ENCODE peak calls at places on chromosomes 7 and 10, in ten cellular contexts. B is cardiac fibroblast, O is ovary, K is neuronal stem cell, Z is fibroblast of lung, R is SK-N-MC, H is H7, I is dorsolateral prefrontal cortex, S is A549, N is sigmoid colon. C is an unnamed sample.

GRCh38 chr7:113561446-113561845 is 357.4 kb downstream of the PPP1R3A start:
- DNase-seq in R (peak; percentile 24), K (no peak), S (no peak), O (no peak), N (no peak), I (no peak), B (peak; percentile 32), H (no peak), Z (peak; percentile 27), C (no peak)

GRCh38 chr10:47364366-47364765 is 16.2 kb downstream of the RBP3 start:
- DNase-seq in R (no peak), N (no peak), I (no peak), O (no peak), Z (no peak), H (no peak), B (no peak), S (no peak), K (no peak), C (peak; percentile 46)

GRCh38 chr7:95264225-95264927 is 60.0 kb downstream of the PON1 start:
- DNase-seq in H (no peak), N (no peak), K (no peak), Z (peak; percentile 80), I (no peak), S (peak; percentile 96), R (no peak), O (no peak), B (peak; percentile 81), C (no peak)

GRCh38 chr10:24872790-24873182 is 79.6 kb downstream of the PRTFDC1 start:
- DNase-seq in H (no peak), Z (no peak), N (no peak), O (no peak), B (no peak), I (no peak), S (no peak), R (no peak), K (no peak), C (no peak)

GRCh38 chr10:25384618-25385017 is 209.8 kb downstream of the GPR158 start:
- DNase-seq in B (no peak), O (no peak), S (no peak), H (no peak), K (no peak), R (no peak), Z (no peak), N (no peak), I (no peak), C (no peak)

GRCh38 chr7:149854611-149855367 is 16.6 kb downstream of the ZNF862 start:
- DNase-seq in O (peak; percentile 69), Z (peak; percentile 51), I (peak; percentile 9), R (no peak), B (peak; percentile 48), S (no peak), N (peak; percentile 86), K (no peak), H (peak; percentile 78), C (peak; percentile 74)

GRCh38 chr10:58963101-58963534 is 213.3 kb upstream of the PHYHIPL start:
- DNase-seq in S (peak; percentile 21), Z (no peak), I (peak; percentile 36), B (no peak), H (no peak), N (no peak), O (no peak), K (peak; percentile 17), R (no peak), C (no peak)

GRCh38 chr7:158587425-158588084 is at the start of gene PTPRN2:
- DNase-seq in R (no peak), Z (peak; percentile 54), N (peak; percentile 70), B (peak; percentile 76), O (peak; percentile 82), I (peak; percentile 56), S (peak; percentile 47), K (peak; percentile 71), H (peak; percentile 99), C (peak; percentile 61)

GRCh38 chr7:33909312-33909711 is 4.0 kb downstream of the BMPER start:
- DNase-seq in I (no peak), R (no peak), B (no peak), S (peak; percentile 5), Z (peak; percentile 45), N (no peak), H (no peak), K (no peak), O (no peak), C (no peak)

GRCh38 chr10:43854042-43854441 is 205.4 kb upstream of the ZNF32 start:
- DNase-seq in R (no peak), H (no peak), O (no peak), N (no peak), I (no peak), S (no peak), K (no peak), B (no peak), Z (peak; percentile 40), C (no peak)

GRCh38 chr10:27744478-27745379 is 890 bp downstream of the MKX start:
- DNase-seq in R (no peak), Z (peak; percentile 38), K (no peak), N (peak; percentile 72), I (peak; percentile 34), H (peak; percentile 72), S (peak; percentile 33), O (peak; percentile 75), B (peak; percentile 22), C (peak; percentile 17)

GRCh38 chr10:27747096-27747451 is 1.5 kb upstream of the MKX start:
- DNase-seq in R (no peak), I (no peak), B (no peak), Z (peak; percentile 22), H (peak; percentile 41), N (no peak), S (peak; percentile 14), O (no peak), K (no peak), C (no peak)

GRCh38 chr10:27745380-27745718 is 270 bp downstream of the MKX start:
- DNase-seq in I (no peak), K (no peak), Z (no peak), O (no peak), S (no peak), N (peak; percentile 65), B (no peak), R (no peak), H (peak; percentile 80), C (no peak)

GRCh38 chr10:27746364-27747095 is 911 bp upstream of the MKX start:
- DNase-seq in R (no peak), O (no peak), N (no peak), K (no peak), B (no peak), I (no peak), H (peak; percentile 45), Z (no peak), S (peak; percentile 15), C (no peak)

GRCh38 chr10:27745719-27746363 is at the start of gene MKX:
- DNase-seq in N (peak; percentile 87), I (peak; percentile 39), H (peak; percentile 82), B (no peak), K (peak; percentile 84), S (peak; percentile 31), R (no peak), Z (peak; percentile 65), O (peak; percentile 87), C (no peak)
- H3K4me3 ChIP-seq in N (peak within 1 kb of the TSS; percentile 77), I (peak within 1 kb of the TSS; percentile 75), H (peak within 1 kb of the TSS; percentile 69), B (no peak within 1 kb of the TSS), K (peak within 1 kb of the TSS; percentile 76), S (peak within 1 kb of the TSS; percentile 64), R (peak within 1 kb of the TSS; percentile 82), Z (no peak within 1 kb of the TSS), O (peak within 1 kb of the TSS; percentile 75), C (peak within 1 kb of the TSS; percentile 1)

GRCh38 chr7:2523941-2524807 is 4.6 kb downstream of the LFNG start:
- DNase-seq in N (no peak), Z (no peak), O (no peak), H (peak; percentile 90), I (peak; percentile 91), R (no peak), K (peak; percentile 91), B (peak; percentile 57), S (peak; percentile 66), C (peak; percentile 98)
- H3K4me3 ChIP-seq in N (peak overlapping the region; percentile 57), Z (no peak overlapping the region), O (no peak overlapping the region), H (no peak overlapping the region), I (peak overlapping the region; percentile 68), R (no peak overlapping the region), K (peak overlapping the region; percentile 96), B (peak overlapping the region; percentile 4), S (peak overlapping the region; percentile 25), C (no peak overlapping the region)

GRCh38 chr10:74056081-74056818 is 58.3 kb downstream of the VCL start:
- DNase-seq in O (no peak), S (peak; percentile 64), B (peak; percentile 81), Z (peak; percentile 72), H (no peak), N (no peak), I (no peak), R (no peak), K (no peak), C (peak; percentile 52)

GRCh38 chr10:74055383-74056065 is 57.6 kb downstream of the VCL start:
- DNase-seq in N (no peak), S (no peak), B (no peak), Z (no peak), O (no peak), R (no peak), K (no peak), H (no peak), I (no peak), C (no peak)

GRCh38 chr10:74063256-74063655 is 65.3 kb downstream of the VCL start:
- DNase-seq in R (no peak), N (no peak), O (no peak), Z (no peak), H (no peak), K (no peak), B (peak; percentile 40), S (no peak), I (no peak), C (no peak)

GRCh38 chr10:74058658-74059057 is 60.7 kb downstream of the VCL start:
- DNase-seq in H (no peak), Z (peak; percentile 50), K (no peak), I (no peak), N (no peak), R (no peak), O (no peak), S (peak; percentile 61), B (peak; percentile 47), C (peak; percentile 16)

GRCh38 chr10:74058071-74058470 is 60.2 kb downstream of the VCL start:
- DNase-seq in I (no peak), Z (no peak), O (no peak), K (no peak), S (no peak), H (no peak), B (no peak), N (no peak), R (no peak), C (no peak)
- H3K4me3 ChIP-seq in I (no peak overlapping the region), Z (no peak overlapping the region), O (no peak overlapping the region), K (no peak overlapping the region), S (no peak overlapping the region), H (no peak overlapping the region), B (no peak overlapping the region), N (no peak overlapping the region), R (no peak overlapping the region), C (no peak overlapping the region)

GRCh38 chr7:81770823-81771222 is 976 bp upstream of the HGF start:
- DNase-seq in R (no peak), O (no peak), N (no peak), B (no peak), Z (no peak), K (no peak), S (no peak), I (no peak), H (no peak), C (no peak)

GRCh38 chr7:81769891-81770818 is at the start of gene HGF:
- DNase-seq in N (peak; percentile 83), O (peak; percentile 42), H (peak; percentile 8), B (peak; percentile 95), Z (peak; percentile 91), S (no peak), I (peak; percentile 64), R (no peak), K (no peak), C (no peak)

GRCh38 chr7:81768951-81769778 is 682 bp downstream of the HGF start:
- DNase-seq in Z (no peak), S (no peak), R (no peak), O (no peak), N (no peak), I (no peak), K (no peak), B (no peak), H (no peak), C (no peak)

GRCh38 chr7:81767883-81768282 is 2.0 kb downstream of the HGF start:
- DNase-seq in Z (peak; percentile 52), B (peak; percentile 77), N (no peak), I (no peak), O (no peak), K (no peak), H (no peak), S (no peak), R (no peak), C (no peak)
- H3K4me3 ChIP-seq in Z (peak overlapping the region; percentile 78), B (peak overlapping the region; percentile 59), N (peak overlapping the region; percentile 50), I (peak overlapping the region; percentile 62), O (no peak overlapping the region), K (no peak overlapping the region), H (no peak overlapping the region), S (no peak overlapping the region), R (no peak overlapping the region), C (no peak overlapping the region)